ENCODE peak calls at places on chromosomes 1 and 21, in six cellular contexts. C is IMR-90, A is MM.1S, W is neural progenitor cell, D is PC-9, Q is PC-3. E is an unnamed sample.

GRCh38 chr1:165795894-165796293 is 27.2 kb upstream of the TMCO1 start:
- DNase-seq in Q (no peak), W (no peak), C (no peak), A (no peak), D (no peak), E (no peak)

GRCh38 chr1:192580351-192580962 is 4.9 kb downstream of the RGS1 start:
- DNase-seq in C (peak), Q (peak), A (peak), W (peak), D (peak), E (no peak)

GRCh38 chr1:29743931-29744330 is 507.6 kb downstream of the PTPRU start:
- DNase-seq in Q (no peak), D (no peak), C (no peak), W (no peak), A (no peak), E (no peak)

GRCh38 chr1:41476807-41477361 is 7.6 kb downstream of the EDN2 start:
- DNase-seq in Q (no peak), C (no peak), D (peak), W (no peak), A (no peak), E (peak)

GRCh38 chr1:1109743-1110142 is 6.1 kb downstream of the C1orf159 start:
- DNase-seq in D (peak), Q (peak), C (no peak), W (no peak), A (no peak), E (no peak)

GRCh38 chr21:25871566-25871965 is 136.8 kb downstream of the GABPA start:
- DNase-seq in C (no peak), D (no peak), A (no peak), Q (peak), W (no peak), E (no peak)

GRCh38 chr1:201248721-201249559 is 34.4 kb upstream of the PKP1 start:
- DNase-seq in A (no peak), D (no peak), Q (no peak), W (no peak), C (no peak), E (no peak)

GRCh38 chr1:66436378-66437135 is 97.4 kb upstream of the SGIP1 start:
- DNase-seq in C (peak), A (peak), W (no peak), Q (peak), D (peak), E (peak)

GRCh38 chr1:36955016-36955415 is 79.3 kb downstream of the GRIK3 start:
- DNase-seq in W (no peak), A (no peak), Q (no peak), C (no peak), D (no peak), E (peak)

GRCh38 chr1:226176870-226177269 is 9.7 kb downstream of the ACBD3 start:
- DNase-seq in D (no peak), C (no peak), W (no peak), Q (no peak), A (no peak), E (no peak)

GRCh38 chr1:187862506-187862905 is 1033.8 kb downstream of the PLA2G4A start:
- DNase-seq in C (no peak), Q (peak), D (no peak), A (no peak), W (no peak), E (no peak)

GRCh38 chr1:89425056-89425455 is 61.2 kb downstream of the GBP6 start:
- DNase-seq in Q (peak), W (no peak), A (no peak), D (no peak), C (no peak), E (no peak)

GRCh38 chr1:245810181-245810727 is 655.5 kb downstream of the KIF26B start:
- DNase-seq in C (no peak), A (no peak), Q (peak), D (no peak), W (no peak), E (no peak)

GRCh38 chr1:162565460-162565859 is 3.9 kb downstream of the UAP1 start:
- DNase-seq in D (no peak), A (no peak), W (no peak), Q (no peak), C (no peak), E (no peak)

GRCh38 chr1:214332950-214333798 is 52.2 kb downstream of the SMYD2 start:
- DNase-seq in A (peak), Q (peak), W (peak), D (peak), C (peak), E (peak)

GRCh38 chr1:93980881-93981280 is 71.7 kb upstream of the GCLM start:
- DNase-seq in D (no peak), W (no peak), Q (no peak), A (no peak), C (no peak), E (no peak)
- H3K27ac ChIP-seq in D (no peak), W (no peak), Q (no peak), A (no peak), C (no peak), E (peak)

GRCh38 chr1:6601049-6601864 is 1.4 kb downstream of the KLHL21 start:
- DNase-seq in Q (peak), A (peak), D (peak), C (peak), W (peak), E (peak)
- TF ChIP-seq CTCF in Q (no peak), A (no peak), D (no peak), C (no peak), W (no peak), E (no peak)

DNA sequence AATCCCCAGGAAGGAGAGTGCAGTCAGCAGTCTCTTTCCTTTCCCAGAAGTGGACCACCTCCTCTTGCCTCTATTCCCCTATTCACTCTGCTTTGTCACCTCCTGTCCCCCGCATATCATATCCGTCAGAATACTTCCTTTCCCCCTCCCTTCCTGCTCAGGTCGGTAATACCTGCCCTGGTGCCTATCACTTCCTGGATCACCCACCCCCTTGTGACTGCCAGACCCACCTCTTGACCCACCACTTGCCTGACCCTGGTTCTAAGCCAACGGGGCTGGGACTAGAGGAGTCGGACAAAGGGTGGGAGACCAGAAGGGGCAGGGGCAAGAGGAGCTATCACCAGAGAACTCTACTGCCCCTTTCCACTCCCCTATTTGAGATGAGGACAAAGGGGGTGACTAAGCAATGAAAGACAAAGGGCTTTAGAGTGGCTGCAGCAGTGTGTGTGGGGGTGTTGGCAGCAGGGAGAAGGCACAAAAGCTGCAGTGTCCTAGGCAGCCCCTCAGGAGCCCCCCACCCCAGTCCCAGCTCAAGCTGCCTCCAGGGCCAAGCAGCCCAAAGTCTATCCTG is 1.7 kb upstream of the ADAMTS4 start:
- DNase-seq in D (no peak), W (peak), C (no peak), Q (no peak), A (no peak), E (no peak)
- H2AFZ ChIP-seq in D (no peak), W (peak), C (peak), Q (no peak), A (no peak), E (peak)

GRCh38 chr1:116902027-116902426 is 7.7 kb upstream of the PTGFRN start:
- DNase-seq in D (no peak), Q (no peak), A (no peak), C (no peak), W (no peak), E (no peak)
- H3K27ac ChIP-seq in D (no peak), Q (no peak), A (no peak), C (no peak), W (no peak), E (no peak)

GRCh38 chr1:12049625-12050024 is 13.5 kb upstream of the TNFRSF8 start:
- DNase-seq in D (no peak), C (no peak), W (no peak), A (no peak), Q (no peak), E (peak)
- TF ChIP-seq CTCF in D (no peak), C (no peak), W (peak), A (no peak), Q (no peak), E (peak)

GRCh38 chr1:160768295-160768657 is 27.7 kb upstream of the LY9 start:
- DNase-seq in W (peak), Q (peak), C (no peak), D (no peak), A (peak), E (no peak)
- H2AFZ ChIP-seq in W (peak), Q (peak), C (no peak), D (no peak), A (peak), E (peak)

GRCh38 chr1:8201331-8201861 is 116.5 kb upstream of the SLC45A1 start:
- DNase-seq in A (no peak), Q (no peak), D (peak), W (peak), C (peak), E (peak)

GRCh38 chr1:8202182-8202905 is 115.6 kb upstream of the SLC45A1 start:
- DNase-seq in A (no peak), C (peak), D (peak), Q (peak), W (peak), E (peak)

GRCh38 chr1:8200317-8201115 is 117.4 kb upstream of the SLC45A1 start:
- DNase-seq in Q (no peak), D (no peak), A (no peak), W (no peak), C (no peak), E (peak)

GRCh38 chr1:8197493-8198282 is 120.2 kb upstream of the SLC45A1 start:
- DNase-seq in A (no peak), W (no peak), C (peak), D (peak), Q (peak), E (peak)

GRCh38 chr1:8198522-8198921 is 119.4 kb upstream of the SLC45A1 start:
- DNase-seq in W (no peak), D (no peak), A (no peak), Q (no peak), C (no peak), E (no peak)
- H3K27ac ChIP-seq in W (no peak), D (peak), A (no peak), Q (peak), C (no peak), E (no peak)

DNA sequence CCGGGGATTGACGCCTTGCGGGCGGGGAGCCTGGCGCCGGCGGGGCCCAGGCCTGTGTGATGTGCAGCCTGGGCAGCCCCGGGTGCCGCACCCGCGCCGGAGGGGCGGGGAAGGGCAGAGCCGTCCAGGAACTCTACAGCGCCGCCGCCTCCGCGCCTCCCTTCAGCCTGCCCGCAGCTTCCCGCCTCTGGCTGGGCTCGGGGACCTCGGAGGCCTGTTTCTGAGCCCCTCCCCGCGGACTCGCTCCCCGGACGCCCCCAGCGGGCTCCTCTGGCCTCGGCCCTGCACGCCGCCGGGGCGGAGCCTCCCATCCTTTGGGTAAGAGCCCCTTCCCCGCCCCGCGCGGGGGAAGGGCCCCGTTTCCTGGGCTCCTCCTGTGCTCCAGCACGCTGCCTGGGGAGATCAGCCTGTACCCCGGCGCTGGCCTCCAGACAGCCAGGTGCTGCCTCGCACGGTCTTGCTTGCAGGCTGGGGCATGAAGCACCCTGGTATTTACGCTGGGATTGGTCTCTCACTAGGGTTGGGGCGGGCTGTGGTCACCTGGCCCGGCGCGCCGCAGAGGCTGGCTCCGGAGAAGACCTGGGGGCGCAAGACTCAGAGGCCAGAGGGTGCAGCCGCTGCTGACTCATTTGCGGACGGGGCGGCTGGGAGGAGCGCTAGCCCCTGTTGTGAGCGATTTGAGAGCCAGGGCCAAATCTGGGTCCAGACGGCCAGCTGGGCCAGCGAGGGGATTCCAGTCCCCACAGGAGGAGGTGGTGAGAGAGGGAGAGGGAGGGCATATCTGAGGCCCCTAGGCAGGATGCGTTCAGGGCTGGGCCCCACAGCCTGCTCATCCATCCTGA is 5.7 kb upstream of the ACOT11 start:
- DNase-seq in A (peak), C (peak), Q (no peak), D (peak), W (peak), E (peak)
- TF ChIP-seq CTCF in A (peak), C (peak), Q (no peak), D (no peak), W (peak), E (no peak)

GRCh38 chr21:38297871-38298270 is 41.1 kb downstream of the KCNJ15 start:
- DNase-seq in W (no peak), A (no peak), C (no peak), Q (no peak), D (no peak), E (no peak)

GRCh38 chr21:38300180-38300579 is 43.4 kb downstream of the KCNJ15 start:
- DNase-seq in Q (no peak), A (peak), C (no peak), W (no peak), D (no peak), E (no peak)

GRCh38 chr21:38298833-38299232 is 42.0 kb downstream of the KCNJ15 start:
- DNase-seq in A (no peak), D (no peak), W (no peak), C (no peak), Q (no peak), E (no peak)

GRCh38 chr21:38301321-38302214 is 44.8 kb downstream of the KCNJ15 start:
- DNase-seq in Q (no peak), D (no peak), C (no peak), W (no peak), A (no peak), E (no peak)

DNA sequence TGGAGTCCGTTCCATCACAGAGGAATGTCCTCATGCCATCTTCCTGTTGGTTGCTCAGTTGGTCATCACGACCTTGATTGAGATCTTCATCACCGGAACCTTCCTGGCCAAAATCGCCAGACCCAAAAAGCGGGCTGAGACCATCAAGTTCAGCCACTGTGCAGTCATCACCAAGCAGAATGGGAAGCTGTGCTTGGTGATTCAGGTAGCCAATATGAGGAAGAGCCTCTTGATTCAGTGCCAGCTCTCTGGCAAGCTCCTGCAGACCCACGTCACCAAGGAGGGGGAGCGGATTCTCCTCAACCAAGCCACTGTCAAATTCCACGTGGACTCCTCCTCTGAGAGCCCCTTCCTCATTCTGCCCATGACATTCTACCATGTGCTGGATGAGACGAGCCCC is 42.9 kb downstream of the KCNJ15 start:
- DNase-seq in A (no peak), D (no peak), Q (no peak), C (no peak), W (no peak), E (no peak)
- H2AFZ ChIP-seq in A (no peak), D (no peak), Q (no peak), C (peak), W (no peak), E (peak)

E was measured in osteoblast.